ENCODE peak calls at places on chromosomes 11 and 22, in five cellular contexts. Z is A673, C is brain microvascular endothelial cell, B is adrenal gland, R is hepatocyte. T is an unnamed sample. For H3K27me3, the result is how much of the 10 kb centered on the place peaks cover.

GRCh38 chr11:69141742-69142141 is 14.0 kb upstream of the SMIM38 start:
- DNase-seq in Z (no peak), C (no peak), B (no peak), R (no peak), T (peak)

GRCh38 chr22:42717197-42717967 is 3.3 kb downstream of the A4GALT start:
- DNase-seq in Z (peak), C (no peak), B (peak), R (no peak), T (peak)

GRCh38 chr11:15119826-15120225 is 5.1 kb downstream of the INSC start:
- DNase-seq in Z (no peak), C (no peak), B (no peak), R (no peak), T (no peak)

GRCh38 chr11:9708544-9708943 is 44.7 kb downstream of the SWAP70 start:
- DNase-seq in Z (no peak), C (no peak), B (no peak), R (no peak), T (no peak)

GRCh38 chr22:43442386-43443060 is 30.7 kb downstream of the MPPED1 start:
- DNase-seq in Z (no peak), C (no peak), B (no peak), R (no peak), T (no peak)

GRCh38 chr22:45008853-45009751 is 703 bp downstream of the PHF21B start:
- DNase-seq in Z (peak), C (no peak), B (peak), R (peak), T (peak)

GRCh38 chr11:44634401-44635281 is 69.2 kb downstream of the CD82 start:
- DNase-seq in Z (peak), C (peak), B (peak), R (peak), T (peak)

GRCh38 chr11:27485930-27486773 is 13.6 kb upstream of the LGR4 start:
- DNase-seq in Z (peak), C (peak), B (no peak), R (peak), T (no peak)

GRCh38 chr11:64864473-64865285 is 13.7 kb downstream of the EHD1 start:
- DNase-seq in Z (no peak), C (peak), B (peak), R (peak), T (no peak)

GRCh38 chr11:117179048-117179999 is 781 bp downstream of the SIDT2 start:
- DNase-seq in Z (peak), C (no peak), B (no peak), R (peak), T (no peak)

GRCh38 chr11:86719781-86720463 is 47.5 kb upstream of the ME3 start:
- DNase-seq in Z (peak), C (peak), B (no peak), R (no peak), T (peak)

GRCh38 chr22:50702261-50702671 is 29.6 kb downstream of the SHANK3 start:
- DNase-seq in Z (no peak), C (no peak), B (no peak), R (no peak), T (no peak)

GRCh38 chr11:82765466-82766034 is 31.9 kb upstream of the FAM181B start:
- DNase-seq in Z (peak), C (no peak), B (no peak), R (no peak), T (no peak)

GRCh38 chr22:26713823-26714449 is 56.5 kb downstream of the MIAT start:
- DNase-seq in Z (peak), C (peak), B (peak), R (peak), T (no peak)

GRCh38 chr11:9859491-9860305 is 195.8 kb downstream of the SWAP70 start:
- DNase-seq in Z (no peak), C (peak), B (no peak), R (no peak), T (no peak)

GRCh38 chr22:27842994-27843431 is 41.5 kb upstream of the MN1 start:
- DNase-seq in Z (peak), C (no peak), B (no peak), R (no peak), T (no peak)

GRCh38 chr22:41857160-41857859 is 24.4 kb downstream of the SREBF2 start:
- DNase-seq in Z (peak), C (peak), B (peak), R (peak), T (peak)

GRCh38 chr22:49977578-49977977 is 17.0 kb downstream of the PIM3 start:
- DNase-seq in Z (no peak), C (no peak), B (no peak), R (no peak), T (no peak)

GRCh38 chr11:73152861-73153483 is 10.9 kb upstream of the FCHSD2 start:
- DNase-seq in Z (no peak), C (no peak), B (no peak), R (no peak), T (no peak)

GRCh38 chr22:43535336-43535735 is 123.5 kb downstream of the MPPED1 start:
- DNase-seq in Z (no peak), C (no peak), B (no peak), R (no peak), T (no peak)

GRCh38 chr11:86116386-86116726 is 47.5 kb upstream of the PICALM start:
- DNase-seq in Z (no peak), C (peak), B (no peak), R (no peak), T (no peak)

GRCh38 chr11:77207618-77208313 is 79.7 kb downstream of the MYO7A start:
- DNase-seq in Z (no peak), C (no peak), B (peak), R (no peak), T (no peak)

GRCh38 chr22:35777335-35777975 is 59.8 kb downstream of the APOL5 start:
- DNase-seq in Z (no peak), C (no peak), B (no peak), R (no peak), T (no peak)

GRCh38 chr11:63609536-63609935 is 4.7 kb downstream of the PLAAT3 start:
- DNase-seq in Z (no peak), C (no peak), B (no peak), R (no peak), T (no peak)

GRCh38 chr11:10208045-10208674 is 85.9 kb downstream of the SBF2 start:
- DNase-seq in Z (peak), C (no peak), B (no peak), R (peak), T (peak)

GRCh38 chr11:36564376-36565032 is 3.3 kb upstream of the RAG1 start:
- DNase-seq in Z (peak), C (peak), B (peak), R (peak), T (peak)

GRCh38 chr11:66150140-66150539 is 80.1 kb downstream of the PACS1 start:
- DNase-seq in Z (no peak), C (no peak), B (no peak), R (no peak), T (no peak)

GRCh38 chr11:28581286-28582242 is 473.4 kb downstream of the METTL15 start:
- DNase-seq in Z (peak), C (peak), B (no peak), R (no peak), T (no peak)

GRCh38 chr22:27438271-27438980 is 363.1 kb downstream of the MN1 start:
- DNase-seq in Z (peak), C (no peak), B (no peak), R (peak), T (peak)

GRCh38 chr11:37858398-37858797 is 1260.4 kb upstream of the RAG2 start:
- DNase-seq in Z (peak), C (no peak), B (no peak), R (no peak), T (no peak)

GRCh38 chr11:45489281-45489906 is 176.0 kb downstream of the CHST1 start:
- DNase-seq in Z (no peak), C (no peak), B (no peak), R (peak), T (no peak)

GRCh38 chr11:117419136-117419914 is 91.7 kb downstream of the CEP164 start:
- DNase-seq in Z (no peak), C (peak), B (no peak), R (no peak), T (no peak)

GRCh38 chr22:17119481-17120202 is 1.5 kb downstream of the TMEM121B start:
- DNase-seq in Z (peak), C (no peak), B (no peak), R (no peak), T (peak)
- TF ChIP-seq CTCF in Z (peak), C (peak), B (peak), R (no peak), T (peak)

GRCh38 chr22:38317995-38318715 is 922 bp upstream of the CSNK1E start:
- DNase-seq in Z (peak), C (peak), B (peak), R (peak), T (peak)

GRCh38 chr22:38317237-38317994 is at the start of gene CSNK1E:
- DNase-seq in Z (peak), C (peak), B (peak), R (peak), T (peak)

GRCh38 chr22:38315801-38316339 is 1.4 kb downstream of the CSNK1E start:
- DNase-seq in Z (peak), C (no peak), B (no peak), R (peak), T (no peak)

GRCh38 chr22:38314992-38315800 is 2.0 kb downstream of the CSNK1E start:
- DNase-seq in Z (no peak), C (no peak), B (no peak), R (peak), T (no peak)

DNA sequence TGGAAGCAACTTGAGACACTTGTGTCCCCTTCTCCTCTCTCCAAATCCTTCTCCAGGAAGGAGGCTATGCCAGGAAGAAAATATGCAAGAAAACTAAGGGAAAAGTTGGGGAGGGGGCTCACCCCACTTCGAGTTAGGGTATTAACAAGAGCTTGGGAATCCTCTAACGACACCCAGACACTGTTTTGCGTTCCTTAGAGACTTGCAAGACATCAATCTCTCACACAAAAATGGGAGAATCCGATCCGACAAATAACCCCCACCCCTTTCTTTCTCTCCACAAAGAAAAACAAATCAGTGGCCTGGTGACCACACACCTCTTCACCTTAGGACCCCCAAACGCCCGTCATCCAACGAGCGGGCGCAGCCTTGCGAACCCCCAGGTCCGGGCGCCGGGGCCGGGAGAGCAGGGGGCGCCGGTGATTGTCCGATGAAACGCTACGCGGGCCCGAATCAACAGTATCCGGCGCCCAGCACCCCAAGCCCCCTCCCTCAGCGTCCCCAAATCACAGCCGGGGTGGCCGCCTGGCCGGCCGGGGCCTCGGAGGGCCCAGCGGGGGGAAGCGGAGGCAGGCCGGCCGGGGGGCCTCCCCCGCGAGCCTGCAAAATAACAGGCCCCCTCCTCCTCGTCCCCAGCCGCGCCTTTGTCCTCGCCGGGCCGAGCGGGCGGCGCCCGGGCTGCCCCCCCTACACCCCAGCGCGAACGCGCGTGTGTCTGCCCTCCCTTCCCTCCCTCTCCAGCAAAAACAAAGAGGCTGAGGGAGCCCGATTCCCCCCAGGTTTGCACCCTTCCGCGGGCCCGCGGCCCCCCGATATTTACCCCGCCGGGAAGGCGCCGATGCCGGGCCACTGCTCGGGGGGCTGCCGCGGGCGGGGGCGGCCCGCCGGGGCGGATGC is 645 bp downstream of the CSNK1E start:
- DNase-seq in Z (peak), C (no peak), B (peak), R (peak), T (peak)
- H3K4me3 ChIP-seq in Z (peak), C (peak), B (peak), R (peak), T (peak)

DNA sequence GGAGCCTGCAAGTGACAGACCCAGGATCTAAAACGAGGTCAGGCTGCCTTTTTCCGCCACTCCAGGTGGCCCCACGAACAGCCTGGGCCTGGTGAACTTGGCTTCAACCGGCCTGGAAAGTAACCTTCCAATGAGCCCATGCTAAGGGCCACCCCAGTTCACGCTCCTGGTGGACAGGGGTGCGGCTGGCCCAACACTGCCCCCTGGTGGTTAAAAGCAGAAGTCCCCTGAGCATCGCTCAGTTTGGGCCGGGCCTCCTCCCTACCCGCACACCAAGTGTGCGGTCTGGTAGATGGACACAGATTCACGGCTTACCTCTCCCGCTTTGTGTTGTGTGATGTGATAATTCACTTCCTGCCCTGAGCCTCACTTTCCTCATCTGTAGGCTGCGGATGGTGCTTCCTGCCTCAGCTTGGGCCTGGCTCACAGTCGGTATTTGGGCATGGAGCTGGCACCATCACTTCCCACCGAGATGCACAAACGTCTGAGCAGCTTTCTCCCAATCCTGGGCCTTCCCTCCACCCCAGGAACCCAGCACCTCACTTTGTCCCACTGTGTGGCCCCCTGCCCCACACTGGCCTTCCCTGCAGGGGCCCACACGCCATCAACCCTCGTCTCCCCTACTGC is 13.7 kb upstream of the SEC14L3 start:
- DNase-seq in Z (peak), C (peak), B (peak), R (peak), T (peak)
- H3K27me3 ChIP-seq in Z (under half), C (under half), B (under half), R (under half), T (under half)

DNA sequence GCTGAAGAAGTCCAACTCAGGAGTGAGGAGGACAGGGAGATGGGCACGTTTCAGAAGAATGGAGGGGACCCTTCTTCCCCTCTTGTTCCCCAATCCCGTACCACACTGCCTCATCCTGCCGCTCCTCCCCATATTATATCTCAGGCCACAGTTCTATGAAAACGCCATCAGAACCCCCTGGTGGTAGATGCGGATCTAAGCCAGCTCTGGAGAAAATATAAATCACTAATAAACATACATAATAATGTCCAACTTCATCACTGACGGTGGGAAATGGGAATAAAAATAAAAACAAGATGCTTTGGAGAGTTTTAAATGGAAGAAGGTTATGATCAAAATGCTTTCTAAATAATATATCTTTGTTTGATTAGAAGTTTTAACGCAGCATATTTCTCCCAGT is 400.3 kb downstream of the CADM1 start:
- DNase-seq in Z (no peak), C (no peak), B (no peak), R (no peak), T (no peak)
- TF ChIP-seq CTCF in Z (peak), C (no peak), B (no peak), R (no peak), T (no peak)

GRCh38 chr22:32082331-32082730 is 39.3 kb downstream of the SLC5A1 start:
- DNase-seq in Z (no peak), C (no peak), B (no peak), R (no peak), T (no peak)
- H3K4me3 ChIP-seq in Z (no peak), C (no peak), B (no peak), R (no peak), T (no peak)

GRCh38 chr11:31809857-31810778 is 1.0 kb downstream of the PAX6 start:
- DNase-seq in Z (peak), C (no peak), B (peak), R (peak), T (no peak)
- H3K27me3 ChIP-seq in Z (half or more), C (half or more), B (half or more), R (half or more), T (half or more)

DNA sequence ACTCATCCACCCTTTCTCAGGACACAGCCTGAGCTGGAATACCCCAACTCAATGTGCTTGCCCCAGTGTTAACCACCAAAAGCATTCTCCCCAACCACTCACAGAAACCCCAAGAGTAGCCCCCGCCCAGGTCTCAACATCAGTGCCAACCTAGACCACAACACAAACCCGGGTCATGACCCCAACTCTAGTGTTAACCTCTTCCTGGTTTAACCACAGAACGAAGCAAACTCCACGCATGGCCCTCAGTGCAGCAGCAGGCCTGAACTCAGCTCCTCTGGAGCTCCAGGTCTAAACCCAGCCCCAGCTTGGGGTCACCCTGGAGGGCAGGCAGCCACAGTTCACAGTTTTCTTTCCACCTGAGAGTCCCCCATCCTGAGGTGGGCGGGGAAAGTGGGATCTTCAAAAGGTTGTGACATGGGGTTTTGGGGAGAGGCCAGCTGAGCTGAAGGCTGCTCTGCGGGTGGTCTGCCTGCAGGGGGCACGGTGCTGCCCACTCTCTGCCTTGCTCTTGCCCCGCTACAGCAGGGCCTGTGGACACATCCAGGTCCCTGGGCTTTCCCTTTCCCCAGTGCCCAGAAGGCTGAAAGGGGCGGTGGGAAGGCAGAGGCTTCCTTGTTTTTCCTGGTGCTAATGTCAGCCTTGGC is 37.9 kb downstream of the NECTIN1 start:
- DNase-seq in Z (no peak), C (no peak), B (no peak), R (no peak), T (no peak)
- TF ChIP-seq CTCF in Z (no peak), C (peak), B (no peak), R (no peak), T (peak)

DNA sequence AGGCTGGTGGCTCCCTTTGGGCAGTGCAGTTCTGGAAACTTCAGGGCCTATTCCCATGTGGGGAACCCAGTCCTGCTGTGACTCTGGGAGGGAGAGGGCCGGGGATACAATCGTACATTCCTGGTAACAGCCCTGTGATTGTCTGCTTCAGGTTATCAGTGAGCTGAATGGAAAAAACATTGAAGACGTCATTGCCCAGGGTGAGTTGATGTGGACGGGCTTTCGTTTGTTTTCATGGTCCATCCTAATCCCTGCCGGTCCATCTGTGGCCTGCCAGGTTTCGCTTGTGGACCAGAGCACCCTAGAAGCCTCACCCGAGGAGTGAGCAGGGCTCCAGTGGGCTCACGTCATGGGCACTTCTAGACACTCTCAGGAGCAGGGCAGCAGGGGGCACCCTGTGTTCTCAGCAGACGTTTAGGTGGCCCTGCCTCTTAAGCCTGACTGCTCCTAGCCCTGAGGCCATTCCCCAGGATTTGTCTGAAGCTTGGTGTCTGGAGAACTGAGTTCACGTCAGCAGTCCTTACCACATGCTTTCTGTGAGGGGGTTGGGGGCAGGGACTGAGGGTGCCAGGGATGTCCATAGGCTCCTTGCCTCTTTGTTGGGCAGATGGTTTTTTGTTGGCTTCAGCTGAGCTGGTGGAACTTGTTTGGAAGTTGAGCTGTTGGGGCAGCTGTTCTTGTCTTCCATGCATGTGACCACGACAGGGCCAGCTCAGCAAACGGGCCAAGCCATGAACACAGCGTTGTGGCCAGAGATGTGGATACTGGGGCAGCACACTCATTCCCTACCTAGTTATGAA is 1.9 kb downstream of the RPLP2 start:
- DNase-seq in Z (no peak), C (no peak), B (no peak), R (no peak), T (no peak)
- H3K4me3 ChIP-seq in Z (peak), C (peak), B (no peak), R (no peak), T (no peak)

GRCh38 chr11:70145841-70146240 is 57.3 kb upstream of the FADD start:
- DNase-seq in Z (no peak), C (no peak), B (no peak), R (no peak), T (no peak)
- H3K27me3 ChIP-seq in Z (under half), C (under half), B (under half), R (under half), T (under half)